ENCODE peak calls at places on chromosomes 2 and 18, in eight cellular contexts. C is A549, X is NB4, F is upper lobe of left lung, E is endothelial cell of umbilical vein, G is heart left ventricle, A is IMR-90, R is H54. B is an unnamed sample.

GRCh38 chr2:95231723-95232122 is 24.4 kb downstream of the ZNF892 start:
- DNase-seq in A (peak), G (no peak), E (peak), X (peak), F (peak), C (peak), R (peak), B (peak)

GRCh38 chr2:73982140-73982617 is 2.5 kb upstream of the TET3 start:
- DNase-seq in C (no peak), F (peak), X (no peak), G (no peak), E (no peak), R (no peak), A (peak), B (no peak)

GRCh38 chr2:102664439-102665042 is 45.2 kb downstream of the SLC9A2 start:
- DNase-seq in C (peak), R (no peak), A (peak), G (no peak), E (no peak), X (peak), F (no peak), B (peak)

GRCh38 chr2:161650116-161651015 is 26.1 kb downstream of the SLC4A10 start:
- DNase-seq in A (no peak), G (no peak), R (no peak), F (no peak), E (no peak), C (no peak), X (no peak), B (no peak)

GRCh38 chr2:230660294-230661060 is 52.2 kb upstream of the CAB39 start:
- DNase-seq in C (no peak), A (no peak), R (no peak), X (peak), E (no peak), F (peak), G (peak), B (peak)

GRCh38 chr18:30254331-30254730 is 788.2 kb downstream of the DSC3 start:
- DNase-seq in F (no peak), A (no peak), C (no peak), R (no peak), G (no peak), E (no peak), X (no peak), B (no peak)

GRCh38 chr2:188333751-188334524 is 42.3 kb downstream of the GULP1 start:
- DNase-seq in R (no peak), E (no peak), X (no peak), A (peak), F (no peak), C (no peak), G (peak), B (no peak)

GRCh38 chr18:23538040-23538439 is 34.7 kb downstream of the RMC1 start:
- DNase-seq in X (no peak), A (no peak), G (no peak), E (no peak), C (no peak), F (no peak), R (no peak), B (no peak)

GRCh38 chr18:6546229-6546628 is 131.5 kb upstream of the L3MBTL4 start:
- DNase-seq in X (no peak), F (no peak), G (no peak), E (no peak), C (no peak), A (no peak), R (no peak), B (no peak)

GRCh38 chr18:74291771-74292540 is at the start of gene CYB5A:
- DNase-seq in R (no peak), F (peak), E (peak), G (peak), X (peak), C (peak), A (peak), B (peak)
- TF ChIP-seq POLR2A in R (no peak), F (no peak), E (no peak), G (peak), X (peak), C (peak), A (no peak), B (peak)

DNA sequence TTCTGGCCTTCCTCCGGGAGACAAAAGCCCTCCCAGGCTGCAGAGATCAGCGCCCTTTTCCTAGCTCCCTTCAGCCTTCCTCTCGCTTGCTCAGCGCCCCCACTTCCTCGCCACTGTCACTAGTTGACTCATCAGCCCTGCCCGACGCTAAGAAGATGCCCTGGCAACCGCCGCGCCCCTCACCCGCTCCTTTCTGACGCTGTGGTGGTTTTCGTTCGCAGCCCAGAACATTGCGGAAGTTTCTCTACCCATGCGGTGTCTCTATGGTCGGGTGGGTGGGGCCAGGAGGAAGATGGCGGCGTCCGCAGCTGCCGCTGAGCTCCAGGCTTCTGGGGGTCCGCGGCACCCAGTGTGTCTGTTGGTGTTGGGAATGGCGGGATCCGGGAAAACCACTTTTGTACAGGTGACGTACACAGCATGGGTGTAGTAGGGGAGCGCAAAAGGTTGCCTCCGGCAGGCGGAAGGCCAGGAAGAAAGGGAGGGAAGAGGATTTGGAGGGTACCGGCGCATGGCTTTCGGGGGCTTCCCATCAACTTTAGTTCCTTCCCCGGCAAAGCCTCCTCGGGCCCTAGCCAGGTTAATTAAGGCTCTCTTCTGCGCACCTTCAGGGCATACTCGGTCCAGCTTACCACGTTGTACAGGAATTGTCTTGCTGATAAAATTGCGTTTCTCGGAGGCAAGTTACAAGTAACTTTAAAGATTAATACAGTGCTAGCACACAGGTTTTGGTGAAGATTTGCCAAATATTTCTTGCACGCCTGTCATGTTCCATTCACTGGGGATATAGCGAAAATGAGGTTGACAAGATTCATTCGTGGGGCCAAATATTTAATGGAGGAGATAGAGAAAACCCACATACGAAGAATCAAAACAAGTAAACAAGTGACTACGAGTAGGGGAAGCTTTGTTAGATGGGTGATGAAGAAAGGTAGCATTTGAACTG is at the start of the genes CCDC121 and GPN1:
- DNase-seq in F (peak), A (peak), X (peak), E (peak), G (peak), R (peak), C (peak), B (peak)
- TF ChIP-seq POLR2A in F (no peak), A (peak), X (peak), E (peak), G (peak), R (peak), C (peak), B (peak)

GRCh38 chr2:222217712-222218111 is 81.1 kb downstream of the PAX3 start:
- DNase-seq in G (no peak), F (no peak), E (no peak), R (no peak), C (no peak), A (no peak), X (no peak), B (no peak)

GRCh38 chr2:222214885-222215284 is 83.9 kb downstream of the PAX3 start:
- DNase-seq in C (no peak), G (no peak), X (peak), R (no peak), E (no peak), A (no peak), F (no peak), B (no peak)

GRCh38 chr2:222208010-222208690 is 90.6 kb downstream of the PAX3 start:
- DNase-seq in R (no peak), A (no peak), F (no peak), X (no peak), G (no peak), C (no peak), E (no peak), B (no peak)

GRCh38 chr2:222218786-222219185 is 80.0 kb downstream of the PAX3 start:
- DNase-seq in C (no peak), R (no peak), A (no peak), E (no peak), X (no peak), F (no peak), G (no peak), B (no peak)

DNA sequence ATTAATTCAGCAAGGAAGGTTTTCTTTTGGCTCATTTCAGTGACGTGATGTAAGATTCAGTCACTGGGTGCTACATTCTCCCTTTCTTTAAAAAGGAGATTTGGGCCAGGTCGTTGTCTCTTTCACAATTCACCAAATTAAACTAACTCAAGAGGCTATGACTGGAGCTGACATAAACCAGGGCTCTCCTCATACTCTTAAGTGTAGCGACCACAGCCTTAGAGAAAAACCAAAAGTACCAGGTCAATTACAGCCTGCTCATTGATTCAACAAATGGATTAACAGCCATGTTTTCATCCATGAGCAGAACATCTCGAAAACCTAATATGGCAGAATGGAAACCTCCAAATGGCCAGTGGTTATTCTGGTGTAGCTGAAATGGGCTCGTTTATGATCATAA is 85.7 kb downstream of the PAX3 start:
- DNase-seq in F (no peak), X (no peak), A (no peak), C (no peak), G (no peak), E (no peak), R (no peak), B (no peak)
- TF ChIP-seq POLR2A in F (no peak), X (no peak), A (no peak), C (no peak), G (no peak), E (no peak), R (no peak), B (no peak)

GRCh38 chr2:20600756-20601325 is 50.1 kb downstream of the HS1BP3 start:
- DNase-seq in C (no peak), G (no peak), F (no peak), R (no peak), A (no peak), X (no peak), E (peak), B (no peak)

GRCh38 chr2:20596973-20597867 is 53.7 kb downstream of the HS1BP3 start:
- DNase-seq in F (peak), X (no peak), A (no peak), R (no peak), C (no peak), G (peak), E (peak), B (no peak)

GRCh38 chr2:20597868-20598183 is 53.1 kb downstream of the HS1BP3 start:
- DNase-seq in F (peak), G (peak), E (no peak), R (no peak), A (no peak), X (no peak), C (no peak), B (no peak)

GRCh38 chr2:20599861-20600461 is 50.9 kb downstream of the HS1BP3 start:
- DNase-seq in A (no peak), C (no peak), G (peak), F (peak), R (no peak), X (peak), E (peak), B (no peak)

DNA sequence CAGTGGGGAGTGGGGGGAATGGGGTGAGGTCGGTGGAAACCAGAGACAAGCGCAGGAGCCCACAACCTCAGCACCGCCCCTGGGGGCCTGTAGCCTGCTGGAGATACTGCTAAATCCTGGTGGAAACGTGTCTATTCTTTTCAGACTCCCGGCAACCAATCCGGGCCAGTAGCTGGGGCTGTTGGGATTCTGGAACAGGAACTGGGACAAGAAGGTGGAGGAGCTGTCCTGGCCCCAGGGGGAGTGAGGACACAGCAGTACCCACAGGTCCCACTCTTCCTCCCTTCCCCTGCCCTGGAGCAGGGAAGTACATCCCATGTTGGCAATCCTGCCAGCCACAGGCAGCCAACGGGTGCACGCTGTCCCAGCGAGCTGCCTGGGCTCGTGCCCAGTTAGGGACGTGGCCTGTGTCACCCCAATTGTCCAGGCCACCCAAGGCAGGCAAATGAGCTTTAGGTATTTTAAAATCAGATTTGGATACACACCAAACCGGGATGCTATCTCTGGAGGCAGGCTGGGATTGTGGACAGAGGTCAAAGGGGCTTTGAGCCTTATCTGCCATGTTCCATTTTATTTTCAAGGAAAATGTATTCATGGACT is 51.8 kb downstream of the HS1BP3 start:
- DNase-seq in C (no peak), X (no peak), R (no peak), A (no peak), G (peak), F (peak), E (peak), B (no peak)
- TF ChIP-seq POLR2A in C (no peak), X (no peak), R (no peak), A (no peak), G (no peak), F (no peak), E (no peak), B (no peak)

GRCh38 chr2:47172922-47173695 is 18.0 kb upstream of the STPG4 start:
- DNase-seq in R (no peak), C (no peak), F (no peak), X (no peak), G (no peak), A (no peak), E (no peak), B (peak)
- TF ChIP-seq POLR2A in R (no peak), C (no peak), F (no peak), X (no peak), G (no peak), A (peak), E (no peak), B (peak)

GRCh38 chr2:151354807-151355206 is 2.6 kb upstream of the TNFAIP6 start:
- DNase-seq in R (no peak), G (no peak), F (no peak), C (no peak), A (no peak), E (no peak), X (no peak), B (no peak)
- TF ChIP-seq POLR2A in R (no peak), G (no peak), F (no peak), C (no peak), A (no peak), E (no peak), X (no peak), B (no peak)

GRCh38 chr2:235709969-235710879 is 216.4 kb downstream of the AGAP1 start:
- DNase-seq in X (peak), R (no peak), G (no peak), E (no peak), C (no peak), F (no peak), A (no peak), B (no peak)

GRCh38 chr2:235710933-235711332 is 217.1 kb downstream of the AGAP1 start:
- DNase-seq in R (no peak), X (no peak), E (no peak), C (no peak), F (no peak), G (no peak), A (no peak), B (no peak)

GRCh38 chr2:235711527-235711926 is 217.7 kb downstream of the AGAP1 start:
- DNase-seq in G (no peak), R (no peak), C (no peak), E (no peak), X (no peak), F (no peak), A (no peak), B (no peak)

GRCh38 chr2:235713244-235713643 is 219.4 kb downstream of the AGAP1 start:
- DNase-seq in G (no peak), E (no peak), F (no peak), R (no peak), C (no peak), A (no peak), X (no peak), B (no peak)

DNA sequence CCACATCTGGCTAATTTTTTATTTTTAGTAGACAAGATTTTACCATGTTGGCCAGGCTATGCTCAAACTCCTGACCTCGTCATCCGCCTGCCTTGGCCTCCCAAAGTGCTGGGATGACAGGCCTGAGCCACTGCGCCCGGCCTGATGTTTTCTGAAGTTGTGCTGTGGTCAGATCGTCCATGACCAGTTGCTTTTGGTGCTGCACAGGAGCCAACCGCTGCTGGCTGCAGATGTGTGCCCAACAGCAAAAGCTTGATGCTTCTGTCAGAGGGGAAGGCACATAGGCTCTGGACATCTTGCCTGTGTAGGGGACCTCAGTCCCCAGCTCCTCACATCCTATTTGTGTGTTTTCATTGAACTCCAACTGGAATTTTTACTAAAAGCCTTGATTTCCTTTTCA is 218.3 kb downstream of the AGAP1 start:
- DNase-seq in G (no peak), E (no peak), F (no peak), C (no peak), X (no peak), A (no peak), R (no peak), B (no peak)
- TF ChIP-seq POLR2A in G (no peak), E (no peak), F (no peak), C (no peak), X (no peak), A (no peak), R (no peak), B (no peak)

GRCh38 chr18:54260376-54261072 is 8.8 kb upstream of the POLI start:
- DNase-seq in F (peak), X (peak), E (no peak), C (no peak), R (no peak), G (no peak), A (no peak), B (no peak)

GRCh38 chr18:54267688-54268087 is 1.6 kb upstream of the POLI start:
- DNase-seq in A (no peak), E (no peak), R (no peak), C (no peak), X (no peak), G (no peak), F (no peak), B (no peak)

GRCh38 chr18:54257015-54257414 is 12.3 kb upstream of the POLI start:
- DNase-seq in C (no peak), G (no peak), X (no peak), R (no peak), E (no peak), F (no peak), A (no peak), B (no peak)

GRCh38 chr18:54263904-54264336 is 5.4 kb upstream of the POLI start:
- DNase-seq in A (no peak), G (no peak), F (no peak), E (no peak), C (no peak), X (no peak), R (no peak), B (no peak)

GRCh38 chr18:54261894-54262293 is 7.4 kb upstream of the POLI start:
- DNase-seq in C (no peak), G (no peak), F (peak), A (no peak), E (no peak), R (no peak), X (peak), B (peak)
- TF ChIP-seq POLR2A in C (no peak), G (no peak), F (no peak), A (no peak), E (no peak), R (no peak), X (no peak), B (no peak)

GRCh38 chr2:190994148-190994547 is 19.8 kb downstream of the STAT1 start:
- DNase-seq in R (no peak), A (no peak), F (no peak), X (no peak), G (no peak), E (no peak), C (no peak), B (no peak)
- TF ChIP-seq POLR2A in R (no peak), A (no peak), F (no peak), X (no peak), G (no peak), E (no peak), C (no peak), B (no peak)

B was measured in erythroblast.